ENCODE peak calls at places on chromosomes 13 and 19, in eight cellular contexts. V is H9, N is neural progenitor cell, K is astrocyte, G is fibroblast of lung, S is mesenchymal stem cell, O is K562, B is PC-3. Z is an unnamed sample.

GRCh38 chr13:29594710-29595379 is 643 bp downstream of the SLC7A1 start:
- DNase-seq in V (no peak), N (peak; percentile 57), O (peak; percentile 68), B (peak; percentile 47), K (peak; percentile 51), G (peak; percentile 54), S (peak; percentile 74), Z (peak; percentile 70)

GRCh38 chr19:52307275-52307674 is 10.3 kb downstream of the ZNF480 start:
- DNase-seq in N (peak; percentile 16), V (peak; percentile 51), K (peak; percentile 39), G (peak; percentile 38), S (peak; percentile 44), B (no peak), O (no peak), Z (peak; percentile 3)

GRCh38 chr19:55831846-55832245 is at the start of gene NLRP11:
- DNase-seq in B (no peak), K (no peak), V (no peak), N (no peak), S (no peak), O (no peak), G (no peak), Z (no peak)

GRCh38 chr19:6108721-6109633 is 1.3 kb downstream of the RFX2 start:
- DNase-seq in S (peak; percentile 77), K (peak; percentile 62), N (peak; percentile 57), G (peak; percentile 69), O (peak; percentile 48), V (peak; percentile 37), B (peak; percentile 47), Z (peak; percentile 35)

GRCh38 chr13:77503398-77503797 is 32.1 kb upstream of the SCEL start:
- DNase-seq in B (no peak), G (no peak), N (no peak), O (no peak), K (no peak), S (no peak), V (no peak), Z (no peak)

GRCh38 chr13:40127476-40127875 is 472.0 kb downstream of the COG6 start:
- DNase-seq in O (no peak), K (no peak), B (no peak), S (no peak), G (no peak), V (no peak), N (no peak), Z (no peak)

GRCh38 chr19:18203408-18203862 is 407 bp downstream of the RAB3A start:
- DNase-seq in K (no peak), B (peak; percentile 30), N (no peak), O (peak; percentile 46), V (no peak), S (no peak), G (no peak), Z (no peak)

GRCh38 chr19:39398297-39398864 is 7.2 kb downstream of the MED29 start:
- DNase-seq in N (no peak), V (no peak), G (peak; percentile 95), B (peak; percentile 42), O (no peak), S (peak; percentile 92), K (peak; percentile 65), Z (peak; percentile 37)

GRCh38 chr19:34733826-34734600 is at the start of gene ZNF181:
- DNase-seq in V (peak; percentile 91), O (peak; percentile 87), S (peak; percentile 95), G (peak; percentile 91), K (peak; percentile 87), N (peak; percentile 94), B (peak; percentile 79), Z (peak; percentile 98)

GRCh38 chr13:84570831-84571230 is 688.6 kb upstream of the SLITRK1 start:
- DNase-seq in B (no peak), N (no peak), G (peak; percentile 4), O (no peak), K (peak; percentile 22), V (no peak), S (no peak), Z (no peak)

GRCh38 chr13:114151565-114152284 is 19.3 kb upstream of the RASA3 start:
- DNase-seq in O (no peak), B (peak; percentile 84), N (no peak), G (peak; percentile 50), S (no peak), V (no peak), K (no peak), Z (no peak)

GRCh38 chr19:38004505-38005223 is 97.7 kb downstream of the SIPA1L3 start:
- DNase-seq in S (peak; percentile 97), G (peak; percentile 97), O (peak; percentile 76), N (peak; percentile 92), V (peak; percentile 93), K (peak; percentile 96), B (peak; percentile 72), Z (peak; percentile 71)

GRCh38 chr19:57934820-57935665 is at the start of gene ZNF418:
- DNase-seq in B (no peak), S (peak; percentile 88), V (peak; percentile 89), N (peak; percentile 93), K (peak; percentile 85), G (peak; percentile 89), O (no peak), Z (peak; percentile 89)

GRCh38 chr13:73364706-73365105 is 305.9 kb downstream of the KLF5 start:
- DNase-seq in N (no peak), K (no peak), V (no peak), B (no peak), S (no peak), O (no peak), G (no peak), Z (no peak)

GRCh38 chr13:73367886-73368285 is 309.1 kb downstream of the KLF5 start:
- DNase-seq in O (no peak), B (no peak), K (no peak), N (no peak), S (no peak), V (no peak), G (no peak), Z (no peak)

GRCh38 chr13:73365240-73365639 is 306.4 kb downstream of the KLF5 start:
- DNase-seq in S (no peak), K (no peak), G (no peak), O (no peak), B (peak; percentile 17), V (no peak), N (no peak), Z (no peak)

GRCh38 chr13:73365681-73366080 is 306.9 kb downstream of the KLF5 start:
- DNase-seq in O (no peak), V (no peak), B (peak; percentile 59), N (no peak), K (no peak), S (no peak), G (no peak), Z (no peak)

DNA sequence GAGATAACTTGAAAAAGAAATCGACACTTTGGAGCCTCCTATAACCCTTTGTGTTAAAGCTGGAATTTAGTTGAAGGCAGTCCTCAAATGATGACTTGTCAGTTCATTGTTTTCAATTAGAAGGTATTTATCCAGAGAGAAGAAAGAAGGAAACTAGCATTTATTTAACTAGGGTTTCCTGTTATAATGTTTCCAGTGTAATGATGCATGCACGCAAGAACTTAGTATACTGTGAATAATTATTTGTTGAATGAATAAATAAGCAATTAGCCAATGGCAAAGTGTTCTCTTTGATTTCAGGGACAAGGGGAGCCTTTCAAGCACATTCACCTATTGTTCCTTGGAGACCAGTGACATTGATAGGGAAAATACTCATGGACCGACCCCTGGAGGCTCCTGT is 307.4 kb downstream of the KLF5 start:
- DNase-seq in G (no peak), V (no peak), N (no peak), S (no peak), K (no peak), O (no peak), B (peak; percentile 22), Z (no peak)
- H3K9ac ChIP-seq in G (no peak overlapping the region), V (no peak overlapping the region), N (no peak overlapping the region), S (no peak overlapping the region), K (no peak overlapping the region), O (no peak overlapping the region), B (peak overlapping the region; percentile 62), Z (no peak overlapping the region)

DNA sequence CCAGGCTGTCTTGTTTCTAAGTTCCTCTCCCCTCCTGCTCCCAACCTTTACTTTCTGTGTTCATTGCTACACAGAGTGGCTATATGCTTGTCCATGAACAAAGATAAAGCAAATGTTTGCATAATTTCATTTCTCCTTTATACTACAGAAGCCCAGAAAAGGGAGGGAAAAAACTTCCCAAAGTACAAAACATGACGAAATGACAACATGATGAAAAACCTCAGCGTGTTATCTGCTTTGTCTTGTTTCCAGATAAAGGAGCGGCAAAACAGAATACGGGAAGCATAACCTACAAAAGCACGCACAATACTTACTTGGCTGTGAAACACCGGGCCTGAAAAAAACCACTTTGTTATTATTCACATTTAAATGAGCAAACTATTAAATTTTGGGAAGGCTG is 336.8 kb downstream of the DNAJC15 start:
- DNase-seq in O (no peak), N (no peak), B (no peak), K (no peak), V (no peak), S (no peak), G (no peak), Z (no peak)
- H3K4me2 ChIP-seq in O (no peak overlapping the region), N (peak overlapping the region; percentile 48), B (no peak overlapping the region), K (no peak overlapping the region), V (peak overlapping the region; percentile 25), S (no peak overlapping the region), G (no peak overlapping the region), Z (no peak overlapping the region)

GRCh38 chr19:12885749-12886706 is 973 bp downstream of the KLF1 start:
- DNase-seq in S (no peak), G (no peak), V (no peak), K (no peak), N (peak; percentile 34), O (peak; percentile 73), B (no peak), Z (no peak)
- H3K9ac ChIP-seq in S (no peak overlapping the region), G (no peak overlapping the region), V (peak overlapping the region; percentile 38), K (no peak overlapping the region), N (no peak overlapping the region), O (peak overlapping the region; percentile 95), B (no peak overlapping the region), Z (no peak overlapping the region)

GRCh38 chr19:40689339-40690049 is 957 bp downstream of the NUMBL start:
- DNase-seq in B (peak; percentile 7), O (peak; percentile 51), G (peak; percentile 21), K (peak; percentile 18), S (peak; percentile 30), V (no peak), N (peak; percentile 51), Z (peak; percentile 19)

GRCh38 chr19:40688987-40689338 is 1.5 kb downstream of the NUMBL start:
- DNase-seq in S (no peak), K (no peak), V (no peak), B (no peak), N (no peak), G (peak; percentile 12), O (no peak), Z (no peak)

GRCh38 chr19:40688294-40688693 is 2.2 kb downstream of the NUMBL start:
- DNase-seq in V (no peak), G (no peak), B (no peak), N (no peak), O (no peak), S (no peak), K (no peak), Z (no peak)

GRCh38 chr19:40686882-40687524 is 3.4 kb downstream of the NUMBL start:
- DNase-seq in B (no peak), V (no peak), G (no peak), S (no peak), N (no peak), K (no peak), O (no peak), Z (no peak)

DNA sequence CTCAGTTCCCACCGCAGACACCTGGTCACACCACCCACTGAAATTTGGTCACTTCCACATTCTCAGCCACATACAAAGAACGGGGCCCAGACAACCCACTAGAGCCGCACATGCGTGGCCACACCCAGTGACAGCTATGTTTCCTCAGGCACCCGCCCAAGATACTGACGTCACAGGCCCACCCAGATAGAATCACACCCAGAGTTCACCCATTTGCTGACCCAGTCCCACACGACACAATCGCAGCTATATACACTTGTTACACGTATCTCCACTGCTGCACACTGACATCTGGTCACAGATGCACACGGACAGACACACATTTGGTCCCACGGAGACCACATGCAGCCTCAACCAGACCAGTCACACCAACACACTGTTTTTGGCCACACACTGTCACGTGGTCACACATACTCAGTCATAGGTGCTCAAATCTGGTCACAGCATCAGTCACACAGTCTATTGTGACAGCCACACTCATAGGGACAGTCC is 2.9 kb downstream of the NUMBL start:
- DNase-seq in B (no peak), K (peak; percentile 79), S (no peak), O (peak; percentile 67), V (no peak), N (no peak), G (peak; percentile 96), Z (peak; percentile 41)
- H3K4me2 ChIP-seq in B (peak overlapping the region; percentile 98), K (peak overlapping the region; percentile 98), S (no peak overlapping the region), O (peak overlapping the region; percentile 90), V (no peak overlapping the region), N (no peak overlapping the region), G (peak overlapping the region; percentile 98), Z (no peak overlapping the region)

Z was measured in trophoblast cell.